ENCODE peak calls at places on chromosomes 12 and 14, in seven cellular contexts. M is SK-N-SH treated with all-trans-retinoic acid at 6 μM for 48 hours; W is activated CD4-positive, CD25-positive, alpha-beta regulatory T cell treated with anti-CD3 and anti-CD28 coated beads, Interleukin-2, amount 50 U/mL, for 24 hours; O is T-cell; L is PC-3; J is activated CD8-positive, alpha-beta T cell treated with anti-CD3 and anti-CD28 coated beads for 36 hours; N is IMR-90. Y is an unnamed sample.

GRCh38 chr14:37466003-37466622 is 128.9 kb downstream of the FOXA1 start:
- ATAC-seq in M (no peak), W (no peak), O (no peak), L (no peak), J (no peak), N (no peak), Y (peak; percentile 90)

GRCh38 chr12:84706374-84706773 is 206.2 kb downstream of the SLC6A15 start:
- ATAC-seq in M (no peak), W (no peak), O (no peak), L (no peak), J (no peak), N (no peak), Y (no peak)

GRCh38 chr14:29928342-29928640 is 644 bp upstream of the PRKD1 start:
- ATAC-seq in M (no peak), W (no peak), O (no peak), L (no peak), J (no peak), N (no peak), Y (peak; percentile 11)

GRCh38 chr14:99425272-99425681 is 55.4 kb downstream of the SETD3 start:
- ATAC-seq in M (no peak), W (no peak), O (no peak), L (no peak), J (no peak), N (no peak), Y (peak; percentile 67)

GRCh38 chr14:54676822-54677708 is 110.1 kb downstream of the SAMD4A start:
- ATAC-seq in M (peak; percentile 92), W (no peak), O (no peak), L (peak; percentile 95), J (no peak), N (peak; percentile 81), Y (peak; percentile 91)

GRCh38 chr12:91940322-91940721 is 205.3 kb downstream of the BTG1 start:
- ATAC-seq in M (no peak), W (no peak), O (no peak), L (no peak), J (no peak), N (no peak), Y (no peak)

GRCh38 chr12:124842800-124843510 is 20.7 kb downstream of the SCARB1 start:
- ATAC-seq in M (no peak), W (no peak), O (no peak), L (no peak), J (no peak), N (no peak), Y (no peak)

GRCh38 chr12:77686760-77687159 is 143.9 kb upstream of the NAV3 start:
- ATAC-seq in M (peak; percentile 59), W (no peak), O (no peak), L (no peak), J (no peak), N (peak; percentile 54), Y (no peak)

GRCh38 chr12:123971770-123972447 is 722 bp downstream of the CCDC92 start:
- ATAC-seq in M (peak; percentile 57), W (no peak), O (peak; percentile 23), L (peak; percentile 12), J (no peak), N (no peak), Y (peak; percentile 29)